ENCODE peak calls at places on chromosomes 3 and 15, in nine cellular contexts. M, Q, K, X, G, V, N, A and E are unnamed samples.

GRCh38 chr15:45221967-45222366 is 30.1 kb upstream of the SLC28A2 start:
- DNase-seq in M (no peak), Q (no peak), K (no peak), X (no peak), G (no peak), V (no peak), N (no peak), A (no peak), E (no peak)

GRCh38 chr15:94263341-94264273 is 32.2 kb downstream of the MCTP2 start:
- DNase-seq in M (no peak), Q (no peak), K (peak; percentile 45), X (no peak), G (no peak), V (no peak), N (no peak), A (no peak), E (peak; percentile 10)

GRCh38 chr15:61938249-61938648 is 122.0 kb downstream of the VPS13C start:
- DNase-seq in M (no peak), Q (no peak), K (no peak), X (no peak), G (no peak), V (no peak), N (no peak), A (no peak), E (no peak)

GRCh38 chr3:151171145-151171544 is 31.9 kb downstream of the GPR171 start:
- DNase-seq in M (no peak), Q (no peak), K (peak; percentile 25), X (no peak), G (no peak), V (peak; percentile 80), N (no peak), A (no peak), E (no peak)

GRCh38 chr3:5304789-5305680 is 117.5 kb downstream of the EDEM1 start:
- DNase-seq in M (peak; percentile 46), Q (no peak), K (peak; percentile 65), X (peak; percentile 38), G (no peak), V (peak; percentile 67), N (peak; percentile 5), A (peak; percentile 10), E (peak; percentile 84)

GRCh38 chr3:189172668-189173419 is 1.1 kb downstream of the TPRG1 start:
- DNase-seq in M (no peak), Q (no peak), K (no peak), X (no peak), G (no peak), V (no peak), N (no peak), A (no peak), E (no peak)

GRCh38 chr3:71658131-71658530 is 67.1 kb downstream of the EIF4E3 start:
- DNase-seq in M (no peak), Q (no peak), K (no peak), X (no peak), G (no peak), V (no peak), N (peak; percentile 27), A (no peak), E (no peak)

GRCh38 chr3:175129571-175129970 is 270.4 kb downstream of the NAALADL2 start:
- DNase-seq in M (no peak), Q (no peak), K (no peak), X (no peak), G (no peak), V (no peak), N (no peak), A (no peak), E (no peak)

GRCh38 chr15:66749841-66750575 is 48.0 kb downstream of the SMAD6 start:
- DNase-seq in M (no peak), Q (no peak), K (no peak), X (no peak), G (no peak), V (no peak), N (no peak), A (no peak), E (no peak)

GRCh38 chr3:189790658-189791057 is 159.5 kb downstream of the TP63 start:
- DNase-seq in M (no peak), Q (no peak), K (no peak), X (peak; percentile 34), G (no peak), V (no peak), N (no peak), A (no peak), E (peak; percentile 14)

GRCh38 chr3:50125541-50126286 is 29.4 kb upstream of the SEMA3F start:
- DNase-seq in M (no peak), Q (no peak), K (no peak), X (no peak), G (no peak), V (no peak), N (no peak), A (no peak), E (no peak)

GRCh38 chr15:24955549-24955929 is 752 bp downstream of the SNRPN start:
- DNase-seq in M (no peak), Q (no peak), K (no peak), X (no peak), G (no peak), V (no peak), N (no peak), A (no peak), E (no peak)